ENCODE peak calls at places on chromosomes 2 and 18, in nine cellular contexts. V is NCI-H146; K is nephron progenitor cell; F is fibroblast of mammary gland; B is ascending aorta; D is DMS153; I is activated CD4-positive, alpha-beta T cell treated with anti-CD3 and anti-CD28 coated beads for 4 hours; X is uterus; R is pancreas. U is an unnamed sample.

GRCh38 chr18:37476182-37476581 is 89.4 kb downstream of the CELF4 start:
- DNase-seq in V (peak; percentile 56), R (no peak), F (peak; percentile 17), X (no peak), K (peak; percentile 60), D (no peak), I (no peak), B (no peak), U (peak; percentile 85)

GRCh38 chr2:77571545-77571944 is 49.4 kb upstream of the LRRTM4 start:
- DNase-seq in D (no peak), B (no peak), F (no peak), K (no peak), V (no peak), X (no peak), R (no peak), I (no peak), U (no peak)

GRCh38 chr2:206831442-206831995 is 66.1 kb downstream of the FASTKD2 start:
- DNase-seq in D (no peak), B (no peak), K (no peak), F (no peak), I (no peak), R (no peak), V (no peak), X (no peak), U (peak; percentile 50)

GRCh38 chr2:178163395-178163794 is 30.9 kb upstream of the OSBPL6 start:
- DNase-seq in F (peak; percentile 22), V (no peak), R (no peak), I (no peak), B (no peak), K (no peak), D (no peak), X (no peak), U (no peak)

GRCh38 chr2:36562973-36563532 is 34.9 kb downstream of the FEZ2 start:
- DNase-seq in B (no peak), X (no peak), K (no peak), F (peak; percentile 77), V (no peak), I (no peak), R (no peak), D (no peak), U (no peak)

GRCh38 chr2:113890253-113891235 is 655 bp downstream of the ACTR3 start:
- DNase-seq in X (peak; percentile 46), K (peak; percentile 68), D (no peak), I (peak; percentile 71), R (peak; percentile 54), V (peak; percentile 65), B (peak; percentile 50), F (peak; percentile 62), U (peak; percentile 79)

GRCh38 chr2:8579686-8580085 is 102.2 kb upstream of the ID2 start:
- DNase-seq in K (no peak), X (no peak), I (no peak), R (no peak), D (no peak), V (no peak), B (no peak), F (no peak), U (no peak)

GRCh38 chr2:31051213-31052185 is 86.7 kb downstream of the GALNT14 start:
- DNase-seq in I (no peak), K (no peak), F (no peak), V (no peak), X (no peak), D (no peak), B (no peak), R (no peak), U (peak; percentile 25)

GRCh38 chr2:159600752-159601151 is 15.6 kb downstream of the BAZ2B start:
- DNase-seq in X (no peak), V (no peak), K (no peak), D (no peak), I (no peak), B (no peak), F (peak; percentile 72), R (no peak), U (no peak)